ENCODE peak calls at places on chromosomes 6 and 20, in four cellular contexts. A is body of pancreas, S is testis, K is GM12891. P is an unnamed sample.

GRCh38 chr6:146543211-146543939 is at the start of gene RAB32:
- DNase-seq in A (peak), S (peak), K (peak), P (peak)

GRCh38 chr6:134835998-134836397 is 113.9 kb downstream of the ALDH8A1 start:
- DNase-seq in A (no peak), S (no peak), K (no peak), P (no peak)

GRCh38 chr6:2865270-2866182 is 23.9 kb upstream of the SERPINB1 start:
- DNase-seq in A (no peak), S (no peak), K (no peak), P (no peak)

GRCh38 chr20:9594284-9594875 is 80.0 kb downstream of the LAMP5 start:
- DNase-seq in A (no peak), S (no peak), K (no peak), P (no peak)

GRCh38 chr6:113339173-113339572 is 518.0 kb upstream of the MARCKS start:
- DNase-seq in A (no peak), S (no peak), K (no peak), P (no peak)

GRCh38 chr6:166419268-166419667 is 36.5 kb upstream of the MPC1 start:
- DNase-seq in A (no peak), S (no peak), K (peak), P (no peak)

GRCh38 chr6:53741417-53741816 is 53.4 kb upstream of the LRRC1 start:
- DNase-seq in A (no peak), S (peak), K (no peak), P (no peak)

GRCh38 chr6:168002812-168003211 is 5.3 kb downstream of the KIF25 start:
- DNase-seq in A (no peak), S (no peak), K (no peak), P (no peak)

GRCh38 chr6:63352587-63353281 is 33.0 kb upstream of the LGSN start:
- DNase-seq in A (peak), S (peak), K (peak), P (no peak)

GRCh38 chr6:97462031-97462430 is 179.0 kb upstream of the MMS22L start:
- DNase-seq in A (no peak), S (no peak), K (no peak), P (no peak)

GRCh38 chr6:136593748-136594490 is 43.7 kb upstream of the MAP7 start:
- DNase-seq in A (no peak), S (no peak), K (peak), P (peak)

GRCh38 chr6:162099685-162100084 is 627.9 kb downstream of the PRKN start:
- DNase-seq in A (no peak), S (no peak), K (no peak), P (peak)

GRCh38 chr20:59560588-59561227 is 43.6 kb upstream of the PHACTR3 start:
- DNase-seq in A (no peak), S (no peak), K (no peak), P (no peak)

GRCh38 chr20:53896041-53896440 is 174.4 kb downstream of the BCAS1 start:
- DNase-seq in A (no peak), S (no peak), K (no peak), P (no peak)

GRCh38 chr6:169250660-169251059 is 3.0 kb downstream of the THBS2 start:
- DNase-seq in A (no peak), S (no peak), K (no peak), P (no peak)

GRCh38 chr20:34369265-34369664 is 6.2 kb downstream of the ITCH start:
- DNase-seq in A (no peak), S (no peak), K (no peak), P (no peak)

GRCh38 chr20:59004763-59005522 is 2.1 kb downstream of the CTSZ start:
- DNase-seq in A (no peak), S (peak), K (peak), P (peak)

GRCh38 chr6:127855542-127856159 is 45.2 kb downstream of the THEMIS start:
- DNase-seq in A (peak), S (peak), K (no peak), P (no peak)

GRCh38 chr6:27141472-27142015 is 106.0 kb upstream of the PRSS16 start:
- DNase-seq in A (no peak), S (no peak), K (no peak), P (no peak)
- TF ChIP-seq POLR2A in A (no peak), S (no peak), K (no peak), P (peak)

GRCh38 chr6:32192608-32193039 is at the start of gene GPSM3:
- DNase-seq in A (no peak), S (no peak), K (no peak), P (no peak)
- TF ChIP-seq POLR2A in A (peak), S (no peak), K (no peak), P (peak)

DNA sequence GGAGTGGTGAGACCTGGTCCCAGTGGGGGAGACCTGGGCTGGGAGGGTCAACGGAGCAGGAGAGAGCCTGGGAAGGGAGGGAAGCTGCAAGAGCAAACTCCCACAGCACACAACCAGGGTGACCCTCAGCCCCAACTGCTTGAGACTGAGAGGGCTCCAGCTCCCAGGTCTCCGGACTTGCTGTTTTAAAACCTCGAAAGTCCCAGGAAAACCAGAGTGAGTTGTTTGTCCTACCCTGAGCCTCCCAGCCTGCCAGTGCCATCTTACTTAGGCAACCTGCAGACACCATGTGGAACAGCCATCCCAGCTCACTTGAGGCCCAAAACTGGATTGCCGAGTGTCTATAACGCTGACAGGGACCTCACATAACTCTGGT is 4.8 kb upstream of the NTSR1 start:
- DNase-seq in A (no peak), S (no peak), K (no peak), P (no peak)
- TF ChIP-seq POLR2A in A (no peak), S (no peak), K (no peak), P (no peak)

GRCh38 chr20:41903614-41904013 is 285.4 kb upstream of the CHD6 start:
- DNase-seq in A (no peak), S (no peak), K (no peak), P (no peak)
- TF ChIP-seq POLR2A in A (no peak), S (no peak), K (no peak), P (no peak)

DNA sequence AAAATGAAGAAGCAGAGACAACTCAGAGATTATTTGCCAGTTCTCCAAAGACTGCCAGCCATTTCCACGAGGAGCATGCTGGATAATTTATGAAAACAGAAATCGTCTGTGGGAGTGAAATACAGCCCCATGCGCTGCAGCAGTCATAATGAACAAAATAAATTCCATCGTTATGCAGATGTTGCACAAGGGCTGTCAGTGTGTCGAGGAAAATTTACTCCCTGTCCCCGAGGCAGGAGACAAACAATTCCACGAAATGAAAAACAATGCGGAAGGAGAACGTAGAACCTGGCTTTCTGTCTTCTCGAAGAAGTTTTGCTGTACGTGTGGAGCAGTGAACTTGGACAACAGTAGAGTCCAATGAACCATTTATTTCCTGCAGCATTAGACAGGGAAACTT is 399.4 kb downstream of the CD83 start:
- DNase-seq in A (no peak), S (no peak), K (no peak), P (no peak)
- TF ChIP-seq POLR2A in A (no peak), S (no peak), K (no peak), P (no peak)

GRCh38 chr20:3749689-3750639 is 17.5 kb downstream of the HSPA12B start:
- DNase-seq in A (peak), S (peak), K (peak), P (peak)
- TF ChIP-seq POLR2A in A (no peak), S (no peak), K (no peak), P (no peak)

DNA sequence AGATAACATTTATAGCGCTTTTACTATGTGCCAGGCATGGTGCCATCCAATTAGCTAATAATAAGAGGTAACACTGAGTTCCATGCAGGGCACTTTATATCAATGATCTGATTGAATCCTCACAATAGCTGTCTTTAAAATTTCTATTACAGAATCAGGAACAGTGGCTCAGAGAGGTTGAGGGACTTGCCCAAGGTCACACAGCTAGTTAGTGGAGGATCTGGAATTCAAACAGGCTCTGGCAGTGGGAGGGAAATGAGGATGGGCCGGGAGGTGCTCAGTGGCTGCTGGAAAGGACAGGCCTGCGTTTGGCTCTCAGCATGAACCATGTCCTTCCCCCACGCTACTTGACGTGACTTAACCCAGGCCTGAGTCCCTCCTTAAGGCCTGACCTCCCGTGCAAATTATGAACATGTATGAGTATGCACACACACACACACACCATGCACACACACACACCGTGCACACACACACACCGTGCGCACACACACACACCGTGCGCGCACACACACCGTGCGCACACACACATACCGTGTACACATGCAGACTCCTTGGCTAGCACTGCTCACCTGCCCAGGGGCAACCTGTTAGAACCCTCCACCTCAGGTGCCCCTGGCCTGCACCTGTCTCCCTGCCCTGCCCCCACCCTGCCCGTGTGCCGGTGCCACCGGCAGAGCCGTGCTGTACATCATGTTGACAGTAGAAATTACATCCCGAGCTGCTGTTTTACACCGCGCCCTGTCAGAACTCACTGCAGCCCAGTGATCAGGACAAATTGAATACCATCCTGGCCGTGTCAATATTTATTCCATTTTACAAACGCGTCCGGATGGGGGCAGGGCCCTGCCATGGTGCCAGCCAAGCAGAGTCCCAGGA is 43.7 kb downstream of the CDH22 start:
- DNase-seq in A (no peak), S (no peak), K (no peak), P (no peak)
- TF ChIP-seq POLR2A in A (no peak), S (no peak), K (no peak), P (no peak)

DNA sequence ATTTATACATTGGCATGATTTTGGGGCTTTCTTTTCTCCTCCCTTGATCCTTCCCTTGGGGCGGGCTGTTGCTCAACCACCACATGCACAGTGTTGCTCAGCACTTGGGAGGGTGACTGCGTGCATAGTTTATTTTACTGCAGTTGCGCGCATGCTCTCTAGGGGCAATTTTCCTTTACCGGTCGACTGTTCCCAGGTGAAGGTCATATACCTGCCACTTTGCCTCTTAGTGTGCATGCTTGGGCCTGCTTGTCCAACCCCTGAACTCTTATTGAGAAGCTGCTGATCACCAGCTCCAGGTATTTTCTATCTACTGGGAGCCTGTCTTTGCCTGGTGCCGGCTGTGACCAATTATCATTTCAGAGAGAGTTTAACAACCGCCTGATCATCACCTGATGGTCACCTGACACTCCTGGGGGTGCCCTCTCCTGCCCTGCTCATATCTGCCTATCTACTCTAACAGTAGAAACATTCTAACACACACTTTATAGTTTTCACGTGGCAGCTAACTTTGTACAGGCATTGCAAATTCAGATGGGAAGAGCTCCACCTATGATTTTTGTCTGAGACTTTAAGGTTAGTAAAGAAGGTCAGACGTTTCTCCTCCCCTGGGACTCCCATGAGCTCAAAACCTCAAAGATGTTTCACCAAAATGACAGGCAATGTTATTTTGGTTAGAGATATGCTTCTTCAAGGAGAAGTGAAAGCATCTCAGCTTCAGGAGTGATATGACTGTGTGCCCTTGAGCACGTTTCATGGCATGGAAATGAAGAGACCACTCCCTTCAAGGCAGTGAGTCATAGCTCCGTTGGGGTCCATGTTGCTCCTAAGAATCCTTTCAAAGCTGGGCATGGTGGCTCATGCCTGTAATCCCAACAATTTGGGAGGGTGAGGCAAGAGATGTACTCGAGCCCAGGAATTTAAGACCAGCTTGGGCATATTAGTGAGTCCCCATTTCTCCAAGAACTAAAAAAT is 227.5 kb upstream of the MYLIP start:
- DNase-seq in A (no peak), S (no peak), K (peak), P (no peak)
- TF ChIP-seq POLR2A in A (no peak), S (no peak), K (no peak), P (no peak)

GRCh38 chr6:33787954-33788693 is 806 bp downstream of the LEMD2 start:
- DNase-seq in A (peak), S (peak), K (peak), P (peak)
- TF ChIP-seq POLR2A in A (peak), S (no peak), K (peak), P (no peak)